ENCODE peak calls at places on chromosomes 12 and 14, in nine cellular contexts. M is PC-3, K is MCF 10A, B is keratinocyte, Q is HFF-Myc, W is GM10248, L is GM13976, J is left lung, V is astrocyte. Y is an unnamed sample.

GRCh38 chr14:101713641-101714349 is 47.7 kb upstream of the PPP2R5C start:
- DNase-seq in M (no peak), K (no peak), B (no peak), Q (no peak), W (no peak), L (peak), J (no peak), V (no peak), Y (no peak)

GRCh38 chr14:20409226-20409625 is 4.1 kb downstream of the TEP1 start:
- DNase-seq in M (peak), K (no peak), B (no peak), Q (no peak), W (no peak), L (no peak), J (no peak), V (peak), Y (no peak)

GRCh38 chr12:82415402-82415801 is 57.1 kb downstream of the METTL25 start:
- DNase-seq in M (no peak), K (no peak), B (peak), Q (no peak), W (no peak), L (no peak), J (no peak), V (peak), Y (no peak)

GRCh38 chr12:132487311-132487741 is 2.6 kb upstream of the FBRSL1 start:
- DNase-seq in M (no peak), K (no peak), B (no peak), Q (no peak), W (no peak), L (no peak), J (peak), V (no peak), Y (no peak)

GRCh38 chr12:96743606-96744005 is 163.5 kb upstream of the NEDD1 start:
- DNase-seq in M (peak), K (peak), B (no peak), Q (no peak), W (no peak), L (no peak), J (no peak), V (peak), Y (no peak)

GRCh38 chr12:62211510-62211909 is 48.7 kb upstream of the USP15 start:
- DNase-seq in M (no peak), K (peak), B (no peak), Q (no peak), W (no peak), L (no peak), J (no peak), V (no peak), Y (no peak)

GRCh38 chr12:33752854-33753253 is 269.4 kb upstream of the ALG10 start:
- DNase-seq in M (peak), K (peak), B (no peak), Q (no peak), W (no peak), L (no peak), J (no peak), V (no peak), Y (no peak)

GRCh38 chr12:5260591-5261086 is 171.3 kb upstream of the NTF3 start:
- DNase-seq in M (no peak), K (no peak), B (no peak), Q (no peak), W (no peak), L (no peak), J (no peak), V (no peak), Y (no peak)

GRCh38 chr14:31360919-31361662 is 59.3 kb downstream of the HEATR5A start:
- DNase-seq in M (peak), K (no peak), B (no peak), Q (no peak), W (no peak), L (no peak), J (no peak), V (peak), Y (no peak)

GRCh38 chr12:89499857-89500256 is 24.7 kb downstream of the GALNT4 start:
- DNase-seq in M (no peak), K (no peak), B (no peak), Q (no peak), W (no peak), L (no peak), J (no peak), V (no peak), Y (no peak)

GRCh38 chr14:55416866-55417265 is 5.2 kb upstream of the ATG14 start:
- DNase-seq in M (peak), K (peak), B (no peak), Q (no peak), W (peak), L (no peak), J (no peak), V (no peak), Y (peak)

GRCh38 chr12:79614730-79615129 is 76.0 kb downstream of the PAWR start:
- DNase-seq in M (peak), K (no peak), B (no peak), Q (no peak), W (no peak), L (no peak), J (no peak), V (peak), Y (no peak)

GRCh38 chr14:61145258-61145902 is 135.8 kb downstream of the TMEM30B start:
- DNase-seq in M (peak), K (peak), B (peak), Q (peak), W (no peak), L (no peak), J (no peak), V (peak), Y (no peak)

GRCh38 chr12:65300067-65300466 is 21.6 kb downstream of the MSRB3 start:
- DNase-seq in M (no peak), K (no peak), B (no peak), Q (no peak), W (no peak), L (no peak), J (no peak), V (no peak), Y (no peak)

GRCh38 chr14:106039400-106039799 is 513.0 kb downstream of the TMEM121 start:
- DNase-seq in M (peak), K (peak), B (no peak), Q (no peak), W (peak), L (peak), J (no peak), V (no peak), Y (no peak)
- TF ChIP-seq CTCF in M (peak), K (no peak), B (peak), Q (no peak), W (peak), L (peak), J (peak), V (no peak), Y (no peak)

GRCh38 chr14:67166450-67166853 is 22.8 kb upstream of the GARIN2 start:
- DNase-seq in M (peak), K (peak), B (no peak), Q (peak), W (peak), L (peak), J (no peak), V (peak), Y (peak)
- TF ChIP-seq CTCF in M (peak), K (peak), B (peak), Q (peak), W (peak), L (peak), J (peak), V (peak), Y (peak)

DNA sequence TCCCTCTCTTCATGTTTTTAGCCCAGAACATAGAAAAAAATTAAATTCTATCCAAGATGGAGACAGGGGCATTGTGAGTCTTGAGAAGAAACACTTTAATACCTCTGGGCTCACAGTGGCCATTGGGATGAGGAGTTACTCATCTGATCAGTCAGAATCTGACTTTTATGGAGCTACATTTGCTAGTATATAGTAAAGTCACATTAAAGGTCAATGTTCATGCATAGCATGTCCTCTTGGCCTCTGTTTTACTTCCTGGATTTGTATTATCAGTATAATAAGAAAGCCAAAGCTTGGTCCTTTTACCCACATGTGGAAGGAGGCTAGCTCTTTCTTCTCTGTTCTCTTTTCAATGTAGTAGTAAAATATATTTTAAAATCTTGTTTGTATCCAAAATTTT is 93.6 kb upstream of the CNOT2 start:
- DNase-seq in M (no peak), K (no peak), B (no peak), Q (no peak), W (no peak), L (no peak), J (no peak), V (no peak), Y (no peak)
- TF ChIP-seq CTCF in M (no peak), K (no peak), B (no peak), Q (no peak), W (no peak), L (no peak), J (no peak), V (no peak), Y (no peak)

GRCh38 chr12:29505078-29505477 is 7.6 kb upstream of the OVCH1 start:
- DNase-seq in M (no peak), K (no peak), B (no peak), Q (no peak), W (no peak), L (no peak), J (no peak), V (no peak), Y (no peak)

GRCh38 chr12:29516431-29516875 is 19.0 kb upstream of the OVCH1 start:
- DNase-seq in M (peak), K (no peak), B (no peak), Q (no peak), W (no peak), L (no peak), J (no peak), V (peak), Y (no peak)

GRCh38 chr12:29508949-29509348 is 11.5 kb upstream of the OVCH1 start:
- DNase-seq in M (no peak), K (no peak), B (no peak), Q (no peak), W (no peak), L (no peak), J (no peak), V (no peak), Y (no peak)

GRCh38 chr12:29509503-29509902 is 12.0 kb upstream of the OVCH1 start:
- DNase-seq in M (no peak), K (no peak), B (no peak), Q (no peak), W (no peak), L (no peak), J (no peak), V (no peak), Y (no peak)

GRCh38 chr12:29510591-29511174 is 13.2 kb upstream of the OVCH1 start:
- DNase-seq in M (no peak), K (no peak), B (no peak), Q (no peak), W (no peak), L (no peak), J (no peak), V (no peak), Y (no peak)
- TF ChIP-seq CTCF in M (no peak), K (no peak), B (no peak), Q (no peak), W (no peak), L (no peak), J (no peak), V (no peak), Y (no peak)

DNA sequence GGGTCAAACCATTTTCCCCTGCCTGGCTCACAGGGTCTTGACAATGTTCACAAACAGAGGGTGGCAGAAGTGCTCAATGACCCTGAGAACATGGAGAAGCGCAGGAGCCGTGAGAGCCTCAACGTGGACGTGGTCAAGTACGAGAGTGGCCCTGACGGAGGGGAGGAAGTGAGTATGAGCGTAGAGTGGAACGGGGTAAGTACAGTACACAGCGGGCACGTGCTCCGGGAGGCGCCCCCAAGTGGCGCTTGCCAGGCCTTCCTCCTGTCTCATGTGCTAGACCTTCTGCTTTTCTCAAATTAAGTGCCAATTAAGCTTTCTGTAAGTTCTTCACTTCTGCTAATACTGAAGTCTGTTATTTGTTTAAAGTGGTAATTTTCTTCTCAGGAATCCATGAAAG is 35.9 kb downstream of the XRCC3 start:
- DNase-seq in M (peak), K (no peak), B (no peak), Q (peak), W (peak), L (peak), J (no peak), V (peak), Y (peak)
- TF ChIP-seq CTCF in M (peak), K (peak), B (peak), Q (peak), W (peak), L (peak), J (peak), V (peak), Y (no peak)

DNA sequence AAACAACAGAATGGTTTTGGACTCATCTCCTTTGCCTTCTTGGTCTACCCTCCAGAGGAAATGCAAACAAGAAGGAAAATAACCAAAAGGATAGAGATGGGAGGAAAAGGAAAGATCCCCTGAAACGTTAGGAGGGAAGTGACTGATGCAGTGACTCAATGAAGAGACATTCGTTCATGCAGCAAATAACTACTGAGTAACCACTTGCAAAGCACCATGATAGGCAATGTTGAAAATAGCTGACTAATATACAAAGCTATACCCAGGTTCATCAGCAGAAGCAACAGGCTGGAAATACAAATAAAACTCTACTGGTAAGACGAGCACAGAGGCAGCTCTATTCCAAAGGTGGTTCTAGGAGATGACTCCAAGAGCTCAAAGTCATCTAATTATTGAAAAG is 41.8 kb downstream of the R3HDM2 start:
- DNase-seq in M (peak), K (peak), B (peak), Q (peak), W (no peak), L (no peak), J (no peak), V (peak), Y (no peak)
- TF ChIP-seq CTCF in M (no peak), K (no peak), B (no peak), Q (no peak), W (no peak), L (no peak), J (no peak), V (no peak), Y (no peak)

GRCh38 chr14:89214221-89214965 is 202.6 kb downstream of the FOXN3 start:
- DNase-seq in M (peak), K (no peak), B (no peak), Q (no peak), W (no peak), L (no peak), J (peak), V (no peak), Y (no peak)
- TF ChIP-seq CTCF in M (peak), K (no peak), B (no peak), Q (no peak), W (no peak), L (no peak), J (no peak), V (no peak), Y (no peak)

GRCh38 chr14:36256131-36256801 is 64.2 kb downstream of the MBIP start:
- DNase-seq in M (no peak), K (peak), B (no peak), Q (no peak), W (no peak), L (no peak), J (no peak), V (no peak), Y (no peak)

GRCh38 chr14:36258241-36258640 is 62.2 kb downstream of the MBIP start:
- DNase-seq in M (no peak), K (no peak), B (no peak), Q (no peak), W (no peak), L (no peak), J (no peak), V (no peak), Y (no peak)

GRCh38 chr14:36254020-36254614 is 66.3 kb downstream of the MBIP start:
- DNase-seq in M (peak), K (peak), B (no peak), Q (no peak), W (no peak), L (no peak), J (no peak), V (no peak), Y (no peak)
- TF ChIP-seq CTCF in M (peak), K (peak), B (peak), Q (no peak), W (no peak), L (no peak), J (no peak), V (peak), Y (peak)

DNA sequence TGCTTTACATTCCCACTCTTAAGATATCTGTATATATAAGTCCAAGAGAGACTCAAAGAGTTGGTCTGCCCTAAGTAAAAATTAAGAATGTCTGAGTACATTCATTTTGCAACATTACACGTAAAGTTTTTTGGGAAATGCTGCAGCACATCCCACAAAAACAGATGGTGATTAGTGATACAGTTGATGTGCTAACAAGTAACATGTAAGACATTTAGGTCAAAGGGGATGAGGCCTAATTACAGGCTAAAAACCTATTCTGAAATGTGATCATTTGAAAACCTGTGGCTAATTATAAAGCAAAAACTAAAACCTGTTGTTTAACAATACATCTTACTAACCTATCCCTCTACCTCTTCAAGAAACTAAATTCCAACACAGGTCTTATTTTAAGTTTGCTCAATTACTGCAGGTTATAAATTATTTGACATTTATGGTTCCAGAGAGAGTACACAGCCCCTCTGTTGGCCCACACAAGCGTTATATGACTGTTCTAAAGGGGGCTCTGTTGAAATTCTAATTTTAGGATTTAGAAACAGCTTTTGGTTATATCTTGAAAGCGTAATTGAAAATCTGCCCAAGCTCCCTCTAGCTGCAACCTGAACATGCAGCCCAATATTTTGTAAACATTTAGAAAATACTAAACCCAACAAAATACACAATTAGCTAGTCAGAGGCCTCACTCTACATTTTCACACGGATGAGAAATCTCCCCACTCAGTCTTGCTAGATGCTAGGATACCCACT is 42.9 kb downstream of the BRAP start:
- DNase-seq in M (no peak), K (no peak), B (no peak), Q (no peak), W (no peak), L (no peak), J (no peak), V (no peak), Y (no peak)
- TF ChIP-seq CTCF in M (no peak), K (no peak), B (no peak), Q (no peak), W (no peak), L (no peak), J (no peak), V (no peak), Y (no peak)

Y was measured in endothelial cell.